ENCODE peak calls at places on chromosomes 4 and X, in nine cellular contexts. Z is NCI-H345; K is NCI-H146; P is HL-60; G is kidney glomerular epithelial cell; I is mesothelial cell of epicardium; A is GDM1; U is left cardiac atrium; C is naive thymus-derived CD4-positive, alpha-beta T cell. Q is an unnamed sample.
A peak's percentile ranks its signal among the peaks of the same experiment; 100 is the strongest.

GRCh38 chr4:126687655-126688358 is 945.0 kb upstream of the INTU start:
- DNase-seq in P (no peak), Z (no peak), A (no peak), K (no peak), U (no peak), C (no peak), I (no peak), G (no peak), Q (no peak)

GRCh38 chr4:132619968-132620367 is 529.1 kb upstream of the PCDH10 start:
- DNase-seq in A (no peak), U (no peak), K (no peak), Z (no peak), P (no peak), I (no peak), G (no peak), C (no peak), Q (no peak)

GRCh38 chrX:78329486-78329885 is 2.1 kb upstream of the CYSLTR1 start:
- DNase-seq in G (no peak), K (no peak), P (no peak), U (no peak), Z (no peak), A (no peak), C (peak; percentile 43), I (no peak), Q (no peak)

GRCh38 chr4:102675142-102675541 is 85.6 kb downstream of the MANBA start:
- DNase-seq in A (no peak), K (no peak), G (no peak), I (no peak), Z (no peak), U (no peak), P (no peak), C (no peak), Q (no peak)

GRCh38 chrX:151488677-151489076 is 74.8 kb upstream of the PASD1 start:
- DNase-seq in P (peak; percentile 52), U (no peak), G (no peak), Z (no peak), C (peak; percentile 1), A (peak; percentile 15), I (no peak), K (no peak), Q (no peak)

GRCh38 chr4:1952046-1952700 is 56.6 kb downstream of the NELFA start:
- DNase-seq in P (no peak), G (no peak), I (no peak), K (no peak), Z (no peak), C (no peak), A (no peak), U (no peak), Q (no peak)

GRCh38 chrX:49166914-49167739 is 4.6 kb downstream of the MAGIX start:
- DNase-seq in Z (no peak), U (peak; percentile 80), G (peak; percentile 58), K (peak; percentile 45), I (no peak), A (peak; percentile 93), C (no peak), P (peak; percentile 93), Q (no peak)

GRCh38 chrX:2374086-2374485 is 126.7 kb downstream of the DHRSX start:
- DNase-seq in C (no peak), P (no peak), U (no peak), A (no peak), K (no peak), G (no peak), I (no peak), Z (no peak), Q (no peak)

GRCh38 chr4:62119195-62119594 is 919.1 kb downstream of the ADGRL3 start:
- DNase-seq in G (no peak), I (no peak), C (no peak), A (no peak), K (no peak), Z (no peak), U (no peak), P (no peak), Q (no peak)

GRCh38 chr4:2322801-2323200 is 60.9 kb upstream of the MXD4 start:
- DNase-seq in G (no peak), U (no peak), K (no peak), Z (no peak), C (no peak), P (no peak), A (no peak), I (no peak), Q (no peak)

GRCh38 chr4:185079271-185079905 is 61.1 kb downstream of the HELT start:
- DNase-seq in C (no peak), P (no peak), Z (no peak), A (no peak), U (no peak), K (no peak), G (no peak), I (no peak), Q (no peak)

GRCh38 chrX:129632443-129632842 is 22.3 kb downstream of the APLN start:
- DNase-seq in P (no peak), A (no peak), C (no peak), U (no peak), K (no peak), I (no peak), Z (no peak), G (no peak), Q (no peak)

GRCh38 chr4:89641367-89641687 is 195.6 kb downstream of the SNCA start:
- DNase-seq in G (no peak), K (no peak), U (no peak), Z (no peak), I (no peak), C (no peak), P (no peak), A (no peak), Q (no peak)

GRCh38 chr4:76665139-76665538 is 230.1 kb downstream of the SHROOM3 start:
- DNase-seq in C (no peak), A (no peak), U (no peak), Z (no peak), I (no peak), K (no peak), G (no peak), P (no peak), Q (no peak)

GRCh38 chrX:9902651-9903050 is 64.5 kb upstream of the CLDN34 start:
- DNase-seq in A (no peak), Z (no peak), P (no peak), C (no peak), K (no peak), U (no peak), I (no peak), G (no peak), Q (no peak)

GRCh38 chrX:97267916-97268680 is 384.4 kb downstream of the RPA4 start:
- DNase-seq in U (no peak), Z (no peak), A (no peak), K (no peak), I (no peak), G (no peak), P (no peak), C (no peak), Q (no peak)

GRCh38 chr4:1539132-1539755 is 133.0 kb upstream of the NKX1-1 start:
- DNase-seq in C (no peak), P (no peak), G (no peak), K (no peak), Z (no peak), U (peak; percentile 9), I (no peak), A (no peak), Q (peak; percentile 11)

GRCh38 chr4:6917445-6918241 is 8.0 kb downstream of the TBC1D14 start:
- DNase-seq in P (peak; percentile 94), K (peak; percentile 97), Z (peak; percentile 94), G (peak; percentile 12), U (peak; percentile 75), C (peak; percentile 29), I (no peak), A (no peak), Q (peak; percentile 59)

GRCh38 chrX:100685997-100686305 is 42.0 kb downstream of the SRPX2 start:
- DNase-seq in U (no peak), G (no peak), Z (no peak), C (no peak), K (no peak), P (no peak), I (no peak), A (no peak), Q (no peak)

GRCh38 chrX:129318375-129318774 is 204.9 kb downstream of the SMARCA1 start:
- DNase-seq in G (peak; percentile 1), I (no peak), U (no peak), P (peak; percentile 21), A (no peak), K (no peak), C (no peak), Z (no peak), Q (no peak)

GRCh38 chr4:156496797-156497196 is 474.8 kb downstream of the PDGFC start:
- DNase-seq in U (no peak), G (no peak), A (no peak), K (no peak), P (no peak), Z (no peak), C (no peak), I (no peak), Q (no peak)

GRCh38 chr4:101393256-101393655 is 45.9 kb upstream of the PPP3CA start:
- DNase-seq in C (no peak), A (no peak), Z (no peak), U (no peak), K (no peak), I (no peak), G (peak; percentile 20), P (no peak), Q (no peak)

GRCh38 chrX:148567229-148567628 is 66.8 kb downstream of the AFF2 start:
- DNase-seq in I (no peak), A (no peak), C (no peak), P (no peak), U (no peak), G (no peak), Z (no peak), K (no peak), Q (no peak)

GRCh38 chr4:118352843-118353373 is at the start of gene PRSS12:
- DNase-seq in Z (peak; percentile 78), K (peak; percentile 34), C (peak; percentile 34), U (peak; percentile 51), P (peak; percentile 77), I (peak; percentile 74), G (peak; percentile 29), A (no peak), Q (peak; percentile 95)

GRCh38 chrX:45750639-45751038 is 550.0 kb upstream of the DIPK2B start:
- DNase-seq in I (no peak), Z (no peak), K (no peak), A (no peak), C (no peak), U (no peak), P (no peak), G (no peak), Q (no peak)

GRCh38 chr4:114005569-114006442 is 26.4 kb upstream of the ARSJ start:
- DNase-seq in G (peak; percentile 45), I (no peak), K (no peak), C (no peak), P (no peak), Z (no peak), U (no peak), A (no peak), Q (no peak)

GRCh38 chr4:174117445-174117844 is 166.0 kb downstream of the FBXO8 start:
- DNase-seq in U (no peak), A (no peak), P (no peak), G (no peak), Z (no peak), C (no peak), I (no peak), K (no peak), Q (no peak)

GRCh38 chrX:77070108-77070918 is 376.9 kb upstream of the FGF16 start:
- DNase-seq in P (peak; percentile 11), K (no peak), I (no peak), U (no peak), G (no peak), C (no peak), Z (no peak), A (no peak), Q (no peak)

GRCh38 chrX:16484338-16484737 is 165.6 kb upstream of the S100G start:
- DNase-seq in K (no peak), A (no peak), Z (no peak), I (no peak), C (peak; percentile 44), U (no peak), P (peak; percentile 43), G (peak; percentile 23), Q (no peak)

GRCh38 chr4:76984788-76985211 is 35.2 kb downstream of the SEPTIN11 start:
- DNase-seq in U (peak; percentile 56), I (no peak), Z (no peak), K (no peak), P (no peak), C (no peak), G (peak; percentile 92), A (no peak), Q (no peak)

GRCh38 chr4:139315221-139315675 is 13.0 kb upstream of the NDUFC1 start:
- DNase-seq in P (no peak), Z (no peak), K (no peak), G (peak; percentile 18), C (no peak), U (no peak), A (no peak), I (no peak), Q (no peak)

Q was measured in glutamatergic neuron.